ENCODE peak calls at places on chromosomes 16 and 17, in ten cellular contexts. G is MCF 10A; S is activated CD8-positive, alpha-beta T cell treated with anti-CD3 and anti-CD28 coated beads for 36 hours; B is upper lobe of right lung; N is fibroblast of pulmonary artery; I is tibial nerve; M is colonic mucosa; F is Panc1; Q is PC-3; K is uterus. V is an unnamed sample.

GRCh38 chr16:69727916-69728270 is 1.5 kb upstream of the NQO1 start:
- DNase-seq in Q (peak; percentile 29), K (no peak), N (no peak), F (no peak), S (no peak), B (peak; percentile 87), G (no peak), M (no peak), I (no peak), V (peak; percentile 31)

GRCh38 chr17:8131844-8132441 is 8.0 kb upstream of the HES7 start:
- DNase-seq in K (no peak), N (no peak), I (no peak), B (no peak), G (peak; percentile 55), S (no peak), M (no peak), F (no peak), Q (peak; percentile 37), V (no peak)

GRCh38 chr16:28822520-28823290 is at the start of gene ATXN2L:
- DNase-seq in F (peak; percentile 72), M (peak; percentile 92), K (peak; percentile 92), G (peak; percentile 93), I (peak; percentile 84), N (peak; percentile 98), S (peak; percentile 98), Q (peak; percentile 90), B (peak; percentile 98), V (peak; percentile 95)

GRCh38 chr17:61338000-61338864 is 61.4 kb upstream of the TBX2 start:
- DNase-seq in K (no peak), M (no peak), S (no peak), G (peak; percentile 62), F (peak; percentile 64), Q (peak; percentile 99), I (no peak), B (no peak), N (peak; percentile 86), V (no peak)

GRCh38 chr16:70159355-70160348 is 13.9 kb upstream of the CLEC18C start:
- DNase-seq in G (no peak), S (no peak), M (no peak), K (no peak), B (no peak), F (no peak), I (no peak), N (no peak), Q (no peak), V (no peak)

GRCh38 chr17:7042507-7043194 is 1.2 kb downstream of the SLC16A11 start:
- DNase-seq in S (peak; percentile 78), I (no peak), F (no peak), Q (no peak), G (no peak), M (no peak), N (no peak), B (no peak), K (no peak), V (no peak)

GRCh38 chr17:66483946-66484345 is 181.5 kb downstream of the PRKCA start:
- DNase-seq in I (no peak), S (no peak), Q (no peak), B (no peak), N (no peak), M (no peak), F (no peak), G (no peak), K (no peak), V (no peak)

GRCh38 chr17:70168044-70168978 is 1.0 kb upstream of the KCNJ2 start:
- DNase-seq in S (peak; percentile 41), M (peak; percentile 86), K (peak; percentile 31), G (peak; percentile 73), I (peak; percentile 69), B (peak; percentile 80), F (peak; percentile 32), Q (peak; percentile 85), N (peak; percentile 68), V (peak; percentile 37)

GRCh38 chr16:8901318-8901861 is 19.2 kb downstream of the LITAFD start:
- DNase-seq in M (no peak), N (no peak), G (no peak), B (no peak), S (no peak), K (no peak), F (no peak), I (no peak), Q (no peak), V (no peak)

GRCh38 chr16:8903004-8903403 is 20.9 kb downstream of the LITAFD start:
- DNase-seq in S (no peak), I (no peak), B (no peak), G (no peak), N (no peak), M (no peak), F (no peak), Q (no peak), K (no peak), V (no peak)

GRCh38 chr16:8900343-8900742 is 18.2 kb downstream of the LITAFD start:
- DNase-seq in B (no peak), N (no peak), F (no peak), K (no peak), M (no peak), S (no peak), G (no peak), I (no peak), Q (no peak), V (no peak)

GRCh38 chr16:8898660-8899318 is 16.6 kb downstream of the LITAFD start:
- DNase-seq in K (no peak), I (no peak), G (no peak), B (no peak), M (no peak), S (no peak), Q (no peak), N (no peak), F (no peak), V (no peak)

DNA sequence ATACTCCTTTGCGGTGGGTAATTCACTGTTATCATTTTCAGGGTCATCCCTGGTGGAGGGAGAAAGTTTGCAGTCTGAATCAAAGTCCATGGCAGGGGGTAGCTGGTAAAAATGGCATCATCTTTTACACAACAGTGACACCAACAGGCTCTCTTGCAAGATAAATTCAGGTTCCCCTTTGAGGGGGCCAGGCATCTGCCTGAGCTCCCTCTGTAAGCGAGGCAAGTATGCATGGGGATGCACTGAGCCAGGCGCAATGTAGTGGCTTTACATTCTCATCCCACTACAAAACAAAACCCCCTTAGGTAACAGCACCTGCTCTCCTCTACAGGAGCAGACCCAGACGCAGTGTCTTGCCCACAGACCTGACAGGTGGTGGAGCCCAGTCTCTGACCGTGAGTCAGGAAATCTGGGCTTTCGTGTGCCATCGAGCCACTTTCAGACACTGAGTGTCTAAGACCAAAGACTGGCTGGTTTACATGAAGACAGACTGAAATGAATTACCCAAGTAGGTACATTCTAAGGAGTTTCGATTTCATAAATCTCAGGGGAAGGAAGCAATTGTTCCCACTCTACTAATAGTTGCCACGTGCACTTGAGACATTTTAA is 17.7 kb downstream of the LITAFD start:
- DNase-seq in G (no peak), M (no peak), B (no peak), F (no peak), I (no peak), Q (no peak), S (no peak), K (no peak), N (no peak), V (no peak)
- TF ChIP-seq CTCF in G (no peak), M (no peak), B (no peak), F (no peak), I (no peak), Q (no peak), S (no peak), K (no peak), N (no peak), V (no peak)

GRCh38 chr16:75068632-75069031 is 47.9 kb downstream of the LDHD start:
- DNase-seq in F (no peak), S (no peak), M (no peak), I (no peak), N (no peak), K (no peak), Q (no peak), G (no peak), B (no peak), V (no peak)

GRCh38 chr16:75065149-75065807 is 51.3 kb downstream of the LDHD start:
- DNase-seq in Q (peak; percentile 71), N (no peak), M (peak; percentile 67), B (no peak), S (peak; percentile 65), F (no peak), I (no peak), K (no peak), G (no peak), V (peak; percentile 29)

GRCh38 chr16:75065808-75066149 is 50.8 kb downstream of the LDHD start:
- DNase-seq in G (no peak), N (no peak), S (no peak), I (no peak), K (no peak), Q (peak; percentile 13), M (peak; percentile 60), B (no peak), F (no peak), V (no peak)

GRCh38 chr16:75068075-75068474 is 48.5 kb downstream of the LDHD start:
- DNase-seq in Q (no peak), I (no peak), N (no peak), B (no peak), S (no peak), M (no peak), G (no peak), K (no peak), F (no peak), V (no peak)

GRCh38 chr16:75066861-75067447 is 49.6 kb downstream of the LDHD start:
- DNase-seq in N (no peak), M (no peak), F (no peak), Q (no peak), I (no peak), K (no peak), B (no peak), G (no peak), S (no peak), V (no peak)
- TF ChIP-seq CTCF in N (no peak), M (no peak), F (no peak), Q (no peak), I (no peak), K (no peak), B (no peak), G (no peak), S (no peak), V (no peak)

GRCh38 chr17:72345083-72345482 is 224.3 kb downstream of the SOX9 start:
- DNase-seq in B (no peak), I (no peak), M (peak; percentile 27), S (no peak), K (no peak), G (no peak), N (no peak), F (no peak), Q (no peak), V (no peak)

GRCh38 chr17:72344613-72345012 is 223.8 kb downstream of the SOX9 start:
- DNase-seq in F (no peak), G (no peak), Q (no peak), B (no peak), K (no peak), N (no peak), S (no peak), M (no peak), I (no peak), V (no peak)

GRCh38 chr17:72343911-72344310 is 223.1 kb downstream of the SOX9 start:
- DNase-seq in S (no peak), G (no peak), Q (no peak), B (no peak), N (no peak), F (no peak), K (no peak), M (no peak), I (no peak), V (no peak)

GRCh38 chr17:72346306-72346705 is 225.5 kb downstream of the SOX9 start:
- DNase-seq in Q (no peak), I (no peak), F (no peak), N (no peak), K (no peak), M (no peak), S (no peak), B (no peak), G (no peak), V (no peak)

GRCh38 chr17:72345536-72345935 is 224.7 kb downstream of the SOX9 start:
- DNase-seq in G (no peak), I (no peak), Q (no peak), M (no peak), K (no peak), N (no peak), B (no peak), F (no peak), S (no peak), V (no peak)
- TF ChIP-seq CTCF in G (no peak), I (no peak), Q (no peak), M (no peak), K (no peak), N (no peak), B (no peak), F (no peak), S (no peak), V (no peak)

GRCh38 chr16:23597003-23597756 is 1.1 kb upstream of the NDUFAB1 start:
- DNase-seq in G (peak; percentile 44), I (no peak), K (no peak), N (peak; percentile 18), F (no peak), Q (peak; percentile 20), S (peak; percentile 42), M (no peak), B (no peak), V (peak; percentile 15)
- TF ChIP-seq CTCF in G (no peak), I (no peak), K (no peak), N (no peak), F (no peak), Q (peak; percentile 35), S (no peak), M (no peak), B (no peak), V (no peak)

V was measured in Calu3.